ENCODE peak calls at places on chromosomes 3 and 15, in six cellular contexts. J is GM12878, O is IMR-90, K is A549, T is HepG2, L is K562. B is an unnamed sample.

GRCh38 chr3:151085889-151086483 is 522 bp downstream of the MED12L start:
- DNase-seq in J (no peak), O (no peak), K (peak; percentile 57), T (no peak), L (no peak), B (peak; percentile 57)

GRCh38 chr3:38578081-38578475 is 71.4 kb downstream of the SCN5A start:
- DNase-seq in J (no peak), O (no peak), K (no peak), T (no peak), L (no peak), B (no peak)

GRCh38 chr15:96330064-96330449 is 443 bp upstream of the NR2F2 start:
- DNase-seq in J (no peak), O (peak; percentile 89), K (peak; percentile 81), T (no peak), L (no peak), B (peak; percentile 62)

GRCh38 chr3:64131755-64132154 is 93.5 kb downstream of the PRICKLE2 start:
- DNase-seq in J (no peak), O (no peak), K (no peak), T (no peak), L (no peak), B (no peak)

GRCh38 chr3:22156868-22157267 is 405.9 kb upstream of the ZNF385D start:
- DNase-seq in J (no peak), O (no peak), K (no peak), T (no peak), L (no peak), B (no peak)

GRCh38 chr15:96564546-96564945 is 234.0 kb downstream of the NR2F2 start:
- DNase-seq in J (no peak), O (no peak), K (no peak), T (no peak), L (no peak), B (no peak)

GRCh38 chr15:28058082-28058481 is 41.0 kb downstream of the OCA2 start:
- DNase-seq in J (no peak), O (no peak), K (no peak), T (no peak), L (no peak), B (no peak)

GRCh38 chr3:5298453-5298852 is 110.9 kb downstream of the EDEM1 start:
- DNase-seq in J (peak; percentile 69), O (no peak), K (no peak), T (no peak), L (no peak), B (no peak)

GRCh38 chr3:180267202-180267843 is 230.6 kb upstream of the PEX5L start:
- DNase-seq in J (peak; percentile 69), O (no peak), K (no peak), T (no peak), L (no peak), B (no peak)

GRCh38 chr3:124837730-124838186 is 49.4 kb downstream of the ITGB5 start:
- DNase-seq in J (no peak), O (peak; percentile 87), K (peak; percentile 91), T (peak; percentile 90), L (peak; percentile 36), B (no peak)

GRCh38 chr15:25477816-25478215 is 39.0 kb upstream of the UBE3A start:
- DNase-seq in J (no peak), O (no peak), K (no peak), T (no peak), L (no peak), B (no peak)

GRCh38 chr3:182325213-182325941 is 467.9 kb upstream of the ATP11B start:
- DNase-seq in J (peak; percentile 1), O (no peak), K (no peak), T (no peak), L (no peak), B (no peak)

GRCh38 chr3:64445318-64446300 is 220.3 kb upstream of the PRICKLE2 start:
- DNase-seq in J (no peak), O (peak; percentile 28), K (peak; percentile 35), T (no peak), L (peak; percentile 5), B (peak; percentile 83)

GRCh38 chr3:123546133-123546755 is 38.6 kb downstream of the HACD2 start:
- DNase-seq in J (no peak), O (peak; percentile 94), K (no peak), T (no peak), L (no peak), B (no peak)

GRCh38 chr15:83855956-83856355 is 202.0 kb downstream of the ADAMTSL3 start:
- DNase-seq in J (no peak), O (no peak), K (no peak), T (no peak), L (no peak), B (no peak)

GRCh38 chr15:63276342-63277043 is 912 bp upstream of the APH1B start:
- DNase-seq in J (no peak), O (peak; percentile 12), K (no peak), T (no peak), L (no peak), B (no peak)

GRCh38 chr3:48423241-48423882 is 6.5 kb downstream of the PLXNB1 start:
- DNase-seq in J (no peak), O (no peak), K (no peak), T (no peak), L (no peak), B (no peak)

GRCh38 chr3:48423883-48424695 is 5.8 kb downstream of the PLXNB1 start:
- DNase-seq in J (no peak), O (no peak), K (no peak), T (no peak), L (no peak), B (no peak)

GRCh38 chr3:48426401-48426909 is 3.4 kb downstream of the PLXNB1 start:
- DNase-seq in J (no peak), O (no peak), K (no peak), T (no peak), L (no peak), B (no peak)

GRCh38 chr3:48426944-48427629 is 2.8 kb downstream of the PLXNB1 start:
- DNase-seq in J (no peak), O (no peak), K (no peak), T (peak; percentile 78), L (no peak), B (no peak)

DNA sequence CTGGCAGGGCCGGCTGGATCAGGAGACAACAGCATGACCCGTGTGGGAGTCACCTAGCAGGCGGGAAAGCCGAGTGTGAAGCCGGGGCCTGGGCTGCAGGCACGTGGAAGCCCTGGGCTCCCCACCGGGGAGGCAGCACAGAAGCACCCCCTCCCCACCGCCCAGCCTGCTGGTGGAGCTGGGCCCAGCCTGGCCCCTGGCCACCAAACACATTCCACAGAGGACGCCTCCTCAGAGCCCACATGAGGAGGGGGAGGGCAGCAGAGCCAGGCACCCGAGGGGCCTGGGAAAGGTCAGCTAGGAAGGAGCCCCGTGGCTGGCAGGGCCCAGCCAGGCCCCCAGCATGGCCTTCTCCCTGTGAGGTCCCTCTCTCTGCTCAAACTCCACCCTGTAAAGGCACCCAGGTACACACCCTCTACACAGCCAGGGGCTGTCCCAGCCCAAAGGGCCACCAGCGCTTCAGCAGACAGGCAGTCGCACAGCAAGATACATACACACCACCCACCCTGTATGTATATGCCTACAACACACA is 4.5 kb downstream of the PLXNB1 start:
- DNase-seq in J (no peak), O (no peak), K (no peak), T (no peak), L (no peak), B (no peak)
- TF ChIP-seq USF2 in J (no peak), O (no peak), K (no peak), T (no peak), L (no peak), B (no peak)

GRCh38 chr3:36653095-36653494 is 111.3 kb downstream of the DCLK3 start:
- DNase-seq in J (no peak), O (peak; percentile 57), K (no peak), T (no peak), L (no peak), B (no peak)
- TF ChIP-seq USF2 in J (no peak), O (no peak), K (no peak), T (no peak), L (no peak), B (no peak)

DNA sequence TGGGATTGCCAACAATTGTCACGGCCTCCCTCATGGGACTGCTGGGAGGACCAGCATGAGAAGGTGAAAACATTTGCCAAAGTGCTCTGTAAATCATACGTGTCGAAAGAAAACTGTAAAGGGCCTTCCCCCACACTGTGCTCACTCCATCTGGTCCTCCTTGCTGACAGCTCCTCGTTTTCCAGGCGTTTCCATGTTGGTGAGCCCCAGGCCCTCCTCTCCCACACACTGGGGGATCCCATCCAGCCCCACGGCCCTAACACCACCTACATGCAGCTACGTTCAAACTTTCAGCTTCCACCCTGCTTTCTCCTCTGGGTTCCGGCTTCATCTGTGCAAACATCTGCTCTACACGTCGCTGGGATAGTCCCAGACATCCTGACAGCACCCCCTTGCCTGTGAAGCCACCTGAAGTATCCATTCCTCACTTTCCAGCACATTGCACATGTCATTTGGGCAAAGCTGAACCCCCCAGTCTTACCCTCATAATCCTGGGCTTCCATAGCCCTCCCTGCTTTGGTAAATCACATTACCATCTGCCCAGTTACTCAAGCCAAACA is 42.7 kb downstream of the STARD5 start:
- DNase-seq in J (no peak), O (no peak), K (no peak), T (no peak), L (no peak), B (no peak)
- TF ChIP-seq USF2 in J (no peak), O (no peak), K (no peak), T (no peak), L (no peak), B (no peak)

DNA sequence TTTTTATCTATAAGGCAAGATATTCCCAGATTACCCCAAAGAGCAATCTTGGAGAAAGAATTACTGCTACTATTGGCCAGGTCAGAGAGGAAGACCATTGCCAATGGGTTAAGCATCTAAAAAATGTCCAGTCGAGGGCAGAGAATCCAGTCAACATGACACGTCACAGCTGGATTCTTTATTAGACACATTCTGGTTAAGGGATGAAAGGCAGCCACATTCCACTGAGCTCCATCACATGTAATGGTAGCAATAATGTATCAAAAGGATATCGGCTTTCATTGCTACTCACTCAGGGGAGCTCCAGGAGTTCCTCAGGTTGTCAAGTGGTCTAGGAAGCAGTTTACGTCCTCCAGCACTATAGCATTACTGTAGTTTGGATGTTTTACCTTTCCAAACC is 421.1 kb downstream of the PLOD2 start:
- DNase-seq in J (no peak), O (peak; percentile 2), K (no peak), T (no peak), L (no peak), B (no peak)
- TF ChIP-seq USF2 in J (no peak), O (no peak), K (no peak), T (no peak), L (no peak), B (no peak)